ENCODE peak calls at places on chromosomes 1 and 21, in seven cellular contexts. N is RKO; U is RWPE1; G is anterior cingulate cortex; D is activated CD8-positive, alpha-beta memory T cell treated with anti-CD3 and anti-CD28 coated beads, Interleukin-2, amount 10 ng/mL, durations not matched to agents 7 days and 5 days; Q is NCI-H510A; O is lower leg skin. P is an unnamed sample.

GRCh38 chr1:30682396-30683275 is 40.7 kb downstream of the MATN1 start:
- DNase-seq in N (no peak), U (no peak), G (no peak), D (no peak), Q (no peak), O (no peak), P (no peak)

GRCh38 chr1:33137800-33138199 is 44.0 kb downstream of the TRIM62 start:
- DNase-seq in N (no peak), U (no peak), G (no peak), D (peak; percentile 59), Q (no peak), O (no peak), P (no peak)

GRCh38 chr1:173062156-173062938 is 11.6 kb upstream of the TNFSF18 start:
- DNase-seq in N (peak; percentile 33), U (peak; percentile 87), G (no peak), D (no peak), Q (no peak), O (no peak), P (no peak)

GRCh38 chr1:938088-938683 is 14.5 kb downstream of the SAMD11 start:
- DNase-seq in N (peak; percentile 63), U (peak; percentile 49), G (no peak), D (no peak), Q (no peak), O (no peak), P (no peak)

GRCh38 chr21:31946236-31946635 is 73.4 kb downstream of the HUNK start:
- DNase-seq in N (no peak), U (no peak), G (no peak), D (no peak), Q (no peak), O (no peak), P (no peak)

GRCh38 chr1:2801535-2802291 is at the start of gene TTC34:
- DNase-seq in N (peak; percentile 36), U (peak; percentile 14), G (no peak), D (peak; percentile 71), Q (no peak), O (no peak), P (no peak)

GRCh38 chr1:230310381-230311163 is 115.6 kb downstream of the PGBD5 start:
- DNase-seq in N (peak; percentile 58), U (peak; percentile 87), G (peak; percentile 54), D (peak; percentile 72), Q (peak; percentile 46), O (peak; percentile 63), P (no peak)

GRCh38 chr1:47805826-47806450 is 191.2 kb downstream of the TRABD2B start:
- DNase-seq in N (no peak), U (no peak), G (no peak), D (no peak), Q (no peak), O (no peak), P (no peak)

GRCh38 chr1:76587213-76587612 is 280.1 kb upstream of the ST6GALNAC5 start:
- DNase-seq in N (no peak), U (no peak), G (no peak), D (no peak), Q (no peak), O (no peak), P (no peak)

GRCh38 chr1:47491341-47491753 is 53.5 kb downstream of the FOXD2 start:
- DNase-seq in N (no peak), U (no peak), G (no peak), D (no peak), Q (no peak), O (no peak), P (no peak)

GRCh38 chr1:31605908-31606427 is 11.5 kb upstream of the HCRTR1 start:
- DNase-seq in N (peak; percentile 31), U (no peak), G (no peak), D (peak; percentile 80), Q (no peak), O (no peak), P (no peak)

GRCh38 chr1:28926629-28927441 is 12.5 kb downstream of the EPB41 start:
- DNase-seq in N (no peak), U (no peak), G (no peak), D (peak; percentile 63), Q (peak; percentile 31), O (no peak), P (peak; percentile 39)

GRCh38 chr1:192943108-192943507 is 116.1 kb downstream of the UCHL5 start:
- DNase-seq in N (no peak), U (no peak), G (no peak), D (no peak), Q (no peak), O (no peak), P (no peak)

GRCh38 chr1:31714442-31715096 is 10.8 kb upstream of the COL16A1 start:
- DNase-seq in N (no peak), U (no peak), G (no peak), D (no peak), Q (no peak), O (peak; percentile 75), P (no peak)

GRCh38 chr1:169711469-169712308 is at the start of gene SELL:
- DNase-seq in N (peak; percentile 73), U (peak; percentile 57), G (peak; percentile 0), D (peak; percentile 86), Q (peak; percentile 2), O (peak; percentile 41), P (peak; percentile 39)

GRCh38 chr1:41325801-41326200 is 35.4 kb upstream of the FOXO6 start:
- DNase-seq in N (no peak), U (no peak), G (no peak), D (peak; percentile 25), Q (no peak), O (no peak), P (no peak)

GRCh38 chr1:223180803-223181321 is 37.8 kb upstream of the TLR5 start:
- DNase-seq in N (no peak), U (peak; percentile 42), G (no peak), D (no peak), Q (no peak), O (peak; percentile 62), P (no peak)

GRCh38 chr1:227358079-227358358 is 39.7 kb upstream of the CDC42BPA start:
- DNase-seq in N (no peak), U (no peak), G (no peak), D (no peak), Q (no peak), O (no peak), P (no peak)

GRCh38 chr21:25708467-25709065 is 26.1 kb downstream of the ATP5PF start:
- DNase-seq in N (peak; percentile 66), U (peak; percentile 33), G (no peak), D (peak; percentile 51), Q (no peak), O (peak; percentile 41), P (no peak)

GRCh38 chr1:227265891-227266290 is 52.4 kb downstream of the CDC42BPA start:
- DNase-seq in N (no peak), U (no peak), G (no peak), D (no peak), Q (no peak), O (no peak), P (no peak)